ENCODE peak calls at places on chromosomes 3 and 15, in ten cellular contexts. B is A549, T is RCC 7860, E is left ventricle myocardium superior, W is HCT116, V is heart right ventricle, Y is SK-MEL-5, P is H9, D is activated gamma-delta T cell treated with Interleukin-2 at 50 U/mL for 16 hours, K is G401. S is an unnamed sample.

GRCh38 chr3:15796771-15797599 is 794 bp downstream of the ANKRD28 start:
- DNase-seq in B (peak), T (peak), E (no peak), W (peak), V (no peak), Y (peak), P (no peak), D (no peak), K (peak), S (no peak)

GRCh38 chr3:169476289-169476688 is 187.2 kb downstream of the MECOM start:
- DNase-seq in B (no peak), T (no peak), E (no peak), W (no peak), V (no peak), Y (no peak), P (no peak), D (no peak), K (no peak), S (no peak)

GRCh38 chr15:96551196-96551595 is 220.7 kb downstream of the NR2F2 start:
- DNase-seq in B (no peak), T (peak), E (no peak), W (no peak), V (no peak), Y (no peak), P (no peak), D (no peak), K (no peak), S (no peak)

GRCh38 chr15:35381328-35381727 is 164.6 kb downstream of the DPH6 start:
- DNase-seq in B (no peak), T (no peak), E (no peak), W (no peak), V (no peak), Y (no peak), P (no peak), D (no peak), K (no peak), S (no peak)

GRCh38 chr15:85351965-85352364 is 28.4 kb upstream of the AKAP13 start:
- DNase-seq in B (no peak), T (peak), E (no peak), W (no peak), V (no peak), Y (no peak), P (no peak), D (no peak), K (no peak), S (no peak)

GRCh38 chr3:162165346-162165745 is 668.7 kb downstream of the OTOL1 start:
- DNase-seq in B (no peak), T (no peak), E (no peak), W (no peak), V (no peak), Y (no peak), P (no peak), D (no peak), K (no peak), S (no peak)

GRCh38 chr15:26038693-26039092 is 175.6 kb upstream of the ATP10A start:
- DNase-seq in B (no peak), T (no peak), E (no peak), W (no peak), V (no peak), Y (no peak), P (peak), D (no peak), K (no peak), S (no peak)

GRCh38 chr3:47370887-47371697 is 9.7 kb upstream of the PTPN23 start:
- DNase-seq in B (peak), T (no peak), E (peak), W (no peak), V (peak), Y (no peak), P (peak), D (peak), K (peak), S (no peak)

GRCh38 chr15:100786901-100787566 is 92.6 kb upstream of the ALDH1A3 start:
- DNase-seq in B (no peak), T (no peak), E (no peak), W (no peak), V (no peak), Y (no peak), P (no peak), D (no peak), K (no peak), S (peak)

GRCh38 chr3:28940530-28940929 is 340.3 kb upstream of the RBMS3 start:
- DNase-seq in B (no peak), T (peak), E (no peak), W (no peak), V (no peak), Y (peak), P (no peak), D (no peak), K (peak), S (no peak)

GRCh38 chr3:63193647-63194046 is 84.5 kb upstream of the SYNPR start:
- DNase-seq in B (no peak), T (no peak), E (no peak), W (peak), V (no peak), Y (peak), P (no peak), D (no peak), K (peak), S (no peak)

GRCh38 chr3:120440001-120440703 is 10.6 kb downstream of the FSTL1 start:
- DNase-seq in B (no peak), T (peak), E (no peak), W (no peak), V (no peak), Y (no peak), P (no peak), D (no peak), K (no peak), S (no peak)

GRCh38 chr15:49024840-49025239 is 21.4 kb downstream of the SECISBP2L start:
- DNase-seq in B (no peak), T (no peak), E (no peak), W (no peak), V (no peak), Y (no peak), P (no peak), D (no peak), K (no peak), S (no peak)

GRCh38 chr3:40680685-40681657 is 156.2 kb downstream of the ZNF621 start:
- DNase-seq in B (no peak), T (no peak), E (no peak), W (no peak), V (no peak), Y (no peak), P (no peak), D (no peak), K (peak), S (no peak)

GRCh38 chr15:40567111-40567510 is 2.0 kb upstream of the RPUSD2 start:
- DNase-seq in B (no peak), T (no peak), E (no peak), W (peak), V (no peak), Y (peak), P (peak), D (no peak), K (peak), S (no peak)

GRCh38 chr15:47715856-47716445 is 1.4 kb upstream of the SEMA6D start:
- DNase-seq in B (no peak), T (no peak), E (peak), W (no peak), V (peak), Y (no peak), P (no peak), D (no peak), K (peak), S (no peak)

GRCh38 chr3:14206548-14207177 is 28.0 kb downstream of the LSM3 start:
- DNase-seq in B (no peak), T (no peak), E (no peak), W (no peak), V (no peak), Y (no peak), P (peak), D (no peak), K (no peak), S (no peak)

GRCh38 chr3:149895807-149896206 is 74.9 kb downstream of the PFN2 start:
- DNase-seq in B (no peak), T (no peak), E (no peak), W (no peak), V (no peak), Y (no peak), P (no peak), D (no peak), K (no peak), S (no peak)

GRCh38 chr3:81022339-81022738 is 739.1 kb downstream of the GBE1 start:
- DNase-seq in B (no peak), T (no peak), E (no peak), W (no peak), V (no peak), Y (no peak), P (no peak), D (no peak), K (no peak), S (no peak)

GRCh38 chr3:61564405-61565059 is 3.2 kb downstream of the PTPRG start:
- DNase-seq in B (no peak), T (peak), E (peak), W (no peak), V (peak), Y (peak), P (peak), D (no peak), K (peak), S (peak)

GRCh38 chr15:65326109-65326508 is 21.6 kb downstream of the RNU5B-1 start:
- DNase-seq in B (no peak), T (no peak), E (peak), W (no peak), V (no peak), Y (no peak), P (peak), D (no peak), K (peak), S (peak)

GRCh38 chr15:64046347-64047153 is at the start of gene DAPK2:
- DNase-seq in B (peak), T (peak), E (peak), W (peak), V (peak), Y (peak), P (peak), D (peak), K (peak), S (peak)

GRCh38 chr3:58178528-58179234 is 32.1 kb downstream of the DNASE1L3 start:
- DNase-seq in B (no peak), T (no peak), E (no peak), W (no peak), V (no peak), Y (no peak), P (no peak), D (no peak), K (no peak), S (no peak)

GRCh38 chr3:51379746-51380330 is 5.3 kb upstream of the MANF start:
- DNase-seq in B (no peak), T (no peak), E (no peak), W (no peak), V (no peak), Y (no peak), P (no peak), D (no peak), K (no peak), S (no peak)

GRCh38 chr3:13850161-13850945 is 29.5 kb downstream of the WNT7A start:
- DNase-seq in B (peak), T (peak), E (peak), W (peak), V (no peak), Y (no peak), P (peak), D (no peak), K (no peak), S (no peak)

GRCh38 chr15:78673917-78674444 is 33.0 kb upstream of the CHRNB4 start:
- DNase-seq in B (no peak), T (no peak), E (no peak), W (no peak), V (no peak), Y (no peak), P (no peak), D (no peak), K (no peak), S (no peak)

S was measured in heart left ventricle.